ENCODE peak calls at places on chromosomes 3 and 15, in seven cellular contexts. P is foreskin fibroblast; B is nephron progenitor cell; F is caudate nucleus; N is naive thymus-derived CD8-positive, alpha-beta T cell; I is stimulated activated CD4-positive, alpha-beta T cell treated with anti-CD3 and anti-CD28 coated beads, Interleukin-4, amount 100 ng/mL, for 1 hour; O is stimulated activated CD8-positive, alpha-beta memory T cell treated with anti-CD3 and anti-CD28 coated beads, Interleukin-12 subunit alpha, Interleukin-12 subunit beta, amount 100 ng/mL, for 1 hour. Z is an unnamed sample.
A peak's percentile ranks its signal among the peaks of the same experiment; 100 is the strongest.

GRCh38 chr15:45180201-45180600 is 7.6 kb downstream of the SHF start:
- DNase-seq in F (no peak), B (no peak), O (no peak), I (no peak), P (no peak), N (no peak), Z (no peak)

GRCh38 chr15:83108266-83109219 is 1.1 kb downstream of the TM6SF1 start:
- DNase-seq in N (no peak), P (no peak), F (no peak), I (no peak), O (no peak), B (no peak), Z (peak; percentile 48)

GRCh38 chr3:11206953-11207352 is 52.7 kb downstream of the HRH1 start:
- DNase-seq in B (no peak), F (no peak), I (no peak), P (no peak), N (no peak), O (no peak), Z (no peak)

GRCh38 chr15:78830514-78831228 is 19.4 kb upstream of the ADAMTS7 start:
- DNase-seq in F (no peak), B (no peak), I (no peak), N (no peak), P (no peak), O (no peak), Z (no peak)

GRCh38 chr15:68319997-68320396 is 42.5 kb downstream of the FEM1B start:
- DNase-seq in B (no peak), F (no peak), O (no peak), P (no peak), I (no peak), N (no peak), Z (no peak)

GRCh38 chr15:61186905-61187865 is 41.9 kb downstream of the RORA start:
- DNase-seq in P (no peak), B (no peak), O (no peak), I (no peak), N (no peak), F (no peak), Z (no peak)

GRCh38 chr15:58182460-58183163 is 44.4 kb downstream of the AQP9 start:
- DNase-seq in P (peak; percentile 44), F (peak; percentile 10), N (no peak), O (no peak), B (peak; percentile 69), I (peak; percentile 22), Z (peak; percentile 17)

GRCh38 chr15:95347846-95348245 is 982.7 kb upstream of the NR2F2 start:
- DNase-seq in O (no peak), I (no peak), N (no peak), F (no peak), B (no peak), P (no peak), Z (no peak)

GRCh38 chr3:179651687-179652466 is 963 bp upstream of the USP13 start:
- DNase-seq in N (no peak), F (no peak), P (no peak), I (no peak), O (no peak), B (no peak), Z (no peak)

GRCh38 chr3:138796761-138797160 is 38.0 kb downstream of the PIK3CB start:
- DNase-seq in F (no peak), P (no peak), B (no peak), O (no peak), N (no peak), I (no peak), Z (no peak)

GRCh38 chr15:74258456-74259323 is 22.6 kb downstream of the CCDC33 start:
- DNase-seq in F (no peak), O (no peak), I (no peak), N (no peak), P (no peak), B (no peak), Z (no peak)

GRCh38 chr3:180402463-180403073 is 199.4 kb upstream of the TTC14 start:
- DNase-seq in B (no peak), O (no peak), P (no peak), I (no peak), N (no peak), F (no peak), Z (no peak)

GRCh38 chr15:31347067-31347975 is 20.7 kb downstream of the KLF13 start:
- DNase-seq in P (no peak), O (peak; percentile 64), N (peak; percentile 90), F (no peak), B (no peak), I (peak; percentile 80), Z (no peak)

GRCh38 chr3:51937611-51938450 is 3.9 kb downstream of the RRP9 start:
- DNase-seq in P (no peak), N (peak; percentile 14), I (no peak), B (no peak), F (no peak), O (no peak), Z (no peak)

GRCh38 chr3:142777927-142778326 is 54.1 kb downstream of the TRPC1 start:
- DNase-seq in O (no peak), B (no peak), N (no peak), F (no peak), P (no peak), I (no peak), Z (no peak)

GRCh38 chr15:90004252-90004651 is 3.1 kb downstream of the ZNF710 start:
- DNase-seq in N (no peak), P (peak; percentile 50), F (no peak), B (no peak), O (no peak), I (no peak), Z (no peak)

GRCh38 chr3:18007980-18008379 is 265.5 kb upstream of the TBC1D5 start:
- DNase-seq in F (no peak), I (no peak), N (no peak), P (no peak), B (no peak), O (no peak), Z (no peak)

GRCh38 chr3:60188803-60189202 is 1062.4 kb downstream of the FHIT start:
- DNase-seq in B (no peak), P (no peak), I (no peak), F (no peak), O (no peak), N (no peak), Z (no peak)

GRCh38 chr3:174937488-174937887 is 78.4 kb downstream of the NAALADL2 start:
- DNase-seq in B (no peak), O (no peak), F (no peak), N (no peak), P (peak; percentile 42), I (no peak), Z (no peak)

GRCh38 chr3:177681852-177682251 is 484.6 kb upstream of the TBL1XR1 start:
- DNase-seq in B (no peak), O (no peak), I (no peak), F (no peak), P (no peak), N (no peak), Z (no peak)

GRCh38 chr3:162760789-162761188 is 1264.2 kb downstream of the OTOL1 start:
- DNase-seq in B (no peak), I (no peak), F (no peak), O (no peak), N (no peak), P (no peak), Z (no peak)

GRCh38 chr3:23819599-23820360 is 14.0 kb downstream of the UBE2E1 start:
- DNase-seq in N (no peak), O (no peak), I (no peak), F (no peak), P (no peak), B (no peak), Z (no peak)

GRCh38 chr3:3705090-3705775 is 94.0 kb upstream of the LRRN1 start:
- DNase-seq in N (no peak), I (no peak), P (no peak), F (no peak), O (no peak), B (no peak), Z (no peak)

GRCh38 chr3:184016820-184017671 is 638 bp downstream of the ABCC5 start:
- DNase-seq in I (peak; percentile 56), B (peak; percentile 71), N (no peak), P (peak; percentile 52), O (no peak), F (peak; percentile 56), Z (peak; percentile 78)

GRCh38 chr15:85582719-85583089 is 202.3 kb downstream of the AKAP13 start:
- DNase-seq in I (peak; percentile 43), O (peak; percentile 51), F (no peak), B (no peak), N (peak; percentile 63), P (no peak), Z (no peak)

GRCh38 chr3:71421820-71422566 is 161.5 kb downstream of the FOXP1 start:
- DNase-seq in F (no peak), O (no peak), B (no peak), P (no peak), N (peak; percentile 65), I (no peak), Z (no peak)

GRCh38 chr3:147797095-147797494 is 387.9 kb downstream of the ZIC1 start:
- DNase-seq in F (no peak), P (no peak), I (no peak), O (no peak), N (no peak), B (no peak), Z (no peak)

GRCh38 chr15:34331809-34332208 is 5.8 kb downstream of the SLC12A6 start:
- DNase-seq in O (no peak), F (no peak), P (no peak), N (no peak), I (no peak), B (no peak), Z (no peak)

GRCh38 chr15:63030101-63030528 is 12.4 kb upstream of the TPM1 start:
- DNase-seq in F (no peak), O (no peak), I (no peak), B (no peak), N (no peak), P (no peak), Z (no peak)

GRCh38 chr3:114502204-114502603 is 208.4 kb downstream of the TIGIT start:
- DNase-seq in F (no peak), B (no peak), O (no peak), I (no peak), N (no peak), P (no peak), Z (no peak)

GRCh38 chr15:38391186-38391585 is 62.7 kb upstream of the FAM98B start:
- DNase-seq in F (no peak), I (no peak), O (no peak), B (no peak), N (no peak), P (no peak), Z (no peak)

GRCh38 chr15:30859091-30859874 is 44.4 kb upstream of the FAN1 start:
- DNase-seq in F (no peak), B (peak; percentile 10), P (peak; percentile 20), N (no peak), O (no peak), I (peak; percentile 6), Z (peak; percentile 13)

GRCh38 chr3:49199244-49199899 is 28.0 kb downstream of the KLHDC8B start:
- DNase-seq in O (no peak), F (no peak), N (no peak), B (no peak), I (no peak), P (peak; percentile 87), Z (no peak)

GRCh38 chr15:95874625-95875024 is 455.9 kb upstream of the NR2F2 start:
- DNase-seq in I (no peak), O (no peak), F (no peak), B (no peak), P (no peak), N (no peak), Z (no peak)

Z was measured in GM12892.